ENCODE peak calls at places on chromosomes 7 and 10, in six cellular contexts. S, E, M, K, G and B are unnamed samples.

GRCh38 chr7:2938514-2939192 is 94.5 kb upstream of the GNA12 start:
- DNase-seq in K (no peak), S (no peak), G (no peak), E (no peak), M (no peak), B (no peak)

GRCh38 chr7:117110480-117111315 is 157.4 kb downstream of the ST7 start:
- DNase-seq in E (peak), S (no peak), G (no peak), M (no peak), K (no peak), B (no peak)

GRCh38 chr10:73819513-73820093 is 8.2 kb upstream of the NDST2 start:
- DNase-seq in M (peak), K (peak), S (no peak), E (no peak), G (no peak), B (peak)

GRCh38 chr7:151416921-151417320 is 7.1 kb upstream of the WDR86 start:
- DNase-seq in S (no peak), E (no peak), K (no peak), G (no peak), M (no peak), B (no peak)

GRCh38 chr7:1240917-1241509 is 8.3 kb downstream of the UNCX start:
- DNase-seq in E (no peak), G (no peak), K (no peak), M (no peak), S (no peak), B (no peak)

GRCh38 chr10:44952779-44953231 is 6.8 kb upstream of the RASSF4 start:
- DNase-seq in G (peak), E (no peak), M (no peak), S (no peak), K (peak), B (no peak)

GRCh38 chr10:11177926-11178453 is 160.3 kb downstream of the CELF2 start:
- DNase-seq in M (peak), K (no peak), S (no peak), G (no peak), E (no peak), B (no peak)

GRCh38 chr7:39238209-39238869 is 260.6 kb downstream of the POU6F2 start:
- DNase-seq in K (no peak), M (no peak), S (no peak), E (no peak), G (no peak), B (no peak)

GRCh38 chr10:54496852-54497251 is 304.2 kb downstream of the PCDH15 start:
- DNase-seq in K (no peak), S (no peak), M (no peak), G (no peak), E (no peak), B (no peak)

GRCh38 chr10:97319671-97320479 is 804 bp downstream of the FRAT1 start:
- DNase-seq in S (no peak), G (peak), K (peak), M (no peak), E (no peak), B (no peak)

GRCh38 chr7:5363729-5364128 is 59.9 kb downstream of the TNRC18 start:
- DNase-seq in E (no peak), M (no peak), G (no peak), K (no peak), S (no peak), B (no peak)

GRCh38 chr10:113132651-113133088 is 182.6 kb downstream of the TCF7L2 start:
- DNase-seq in M (no peak), E (no peak), S (no peak), K (no peak), G (no peak), B (peak)

GRCh38 chr7:20439384-20439783 is 108.7 kb downstream of the ITGB8 start:
- DNase-seq in K (no peak), M (no peak), S (no peak), G (no peak), E (no peak), B (no peak)

GRCh38 chr10:81920213-81920829 is 45.3 kb downstream of the NRG3 start:
- DNase-seq in G (no peak), K (peak), S (no peak), M (peak), E (no peak), B (no peak)

GRCh38 chr10:33802566-33802965 is 468.1 kb upstream of the NRP1 start:
- DNase-seq in K (no peak), S (no peak), E (no peak), G (no peak), M (no peak), B (no peak)

GRCh38 chr10:122163182-122164027 is 107.7 kb upstream of the BTBD16 start:
- DNase-seq in E (no peak), G (no peak), K (peak), M (no peak), S (no peak), B (peak)

GRCh38 chr7:102991540-102992214 is 78.9 kb downstream of the LRRC17 start:
- DNase-seq in G (peak), S (peak), E (no peak), M (peak), K (no peak), B (peak)

GRCh38 chr7:1842321-1843221 is 172.5 kb downstream of the ELFN1 start:
- DNase-seq in E (no peak), M (no peak), K (no peak), G (peak), S (no peak), B (peak)

GRCh38 chr10:31207636-31208035 is 111.4 kb upstream of the ZEB1 start:
- DNase-seq in K (no peak), S (no peak), M (no peak), G (no peak), E (no peak), B (peak)

GRCh38 chr7:82141427-82141826 is 302.1 kb downstream of the CACNA2D1 start:
- DNase-seq in S (no peak), M (no peak), K (no peak), G (no peak), E (no peak), B (peak)

GRCh38 chr7:151727579-151728285 is 149.2 kb downstream of the PRKAG2 start:
- DNase-seq in S (peak), E (no peak), M (peak), K (no peak), G (no peak), B (peak)

DNA sequence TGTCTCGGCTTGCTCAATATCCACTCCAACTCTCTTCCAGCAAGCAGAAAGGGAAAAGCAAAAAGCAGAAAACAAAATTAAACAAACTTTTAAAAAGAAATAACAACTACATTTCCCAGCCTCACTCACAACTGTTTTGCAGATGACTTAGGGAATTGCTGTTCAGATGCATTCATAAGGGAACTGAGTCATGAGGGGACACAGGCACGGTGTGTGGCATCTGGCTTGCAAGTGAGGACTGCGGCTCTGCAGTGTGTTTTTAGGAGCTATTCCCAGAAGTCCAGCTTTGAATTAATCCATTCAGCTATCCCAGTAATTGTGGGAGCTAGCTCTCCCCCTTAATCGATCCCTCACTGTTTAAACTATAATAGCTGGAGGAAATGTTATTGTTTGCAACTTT is 30.3 kb downstream of the PTN start:
- DNase-seq in S (no peak), E (no peak), K (no peak), G (no peak), M (no peak), B (peak)
- TF ChIP-seq CEBPB in S (no peak), E (no peak), K (no peak), G (no peak), M (no peak), B (no peak)

DNA sequence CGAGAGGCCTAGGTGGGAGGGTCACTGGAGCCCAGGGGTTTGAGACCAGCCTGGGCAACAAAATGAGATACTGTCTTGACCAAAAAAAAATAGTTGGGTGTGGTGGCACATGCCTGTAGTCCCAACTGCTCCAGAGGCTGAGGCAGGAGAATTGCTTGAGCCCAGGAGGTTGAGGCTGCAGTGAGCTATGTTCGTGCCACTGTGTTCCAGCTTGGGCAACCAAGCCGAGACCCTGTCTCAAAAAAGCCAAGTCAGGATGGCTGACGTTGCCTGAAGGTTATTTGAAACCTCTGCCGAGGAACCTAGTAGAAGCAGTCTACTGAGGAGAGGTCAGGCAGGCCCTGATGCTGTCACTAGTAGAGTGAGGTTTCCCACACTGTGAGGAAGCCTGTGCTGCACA is 22.8 kb downstream of the DNAJB6 start:
- DNase-seq in E (no peak), K (no peak), G (no peak), S (no peak), M (no peak), B (no peak)
- H2AFZ ChIP-seq in E (no peak), K (no peak), G (no peak), S (no peak), M (no peak), B (no peak)

DNA sequence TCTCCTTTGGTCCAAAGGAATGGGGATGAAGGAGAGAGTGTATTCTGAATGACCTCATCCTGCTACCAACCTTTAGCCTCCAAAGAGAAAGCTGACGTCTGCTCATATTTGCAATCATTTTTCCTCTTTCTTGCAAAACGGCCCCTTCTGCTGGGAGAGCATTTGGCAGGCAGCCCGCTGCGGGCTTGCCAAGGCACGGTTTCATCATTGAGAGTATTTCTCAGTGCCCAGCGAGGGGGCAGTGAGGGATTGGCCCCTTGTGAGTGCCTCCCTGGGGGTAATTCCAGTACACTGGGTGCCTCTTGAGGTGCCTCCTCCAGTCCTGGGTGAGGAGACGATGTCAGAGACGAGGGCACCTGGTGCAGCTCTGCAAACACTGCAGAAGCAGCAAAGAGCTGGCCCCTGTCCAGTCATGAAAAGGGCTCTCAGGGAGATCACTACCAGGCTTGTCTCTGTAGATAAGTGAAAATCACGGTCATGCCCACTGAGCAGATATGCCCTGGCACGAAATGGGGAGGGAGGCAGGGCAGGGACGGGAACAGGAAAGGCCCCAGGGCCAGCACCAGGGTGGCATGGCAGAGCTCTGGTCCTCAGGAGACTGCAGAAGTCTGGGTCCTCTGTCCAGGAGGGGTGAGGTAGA is 48.7 kb upstream of the SHH start:
- DNase-seq in M (no peak), E (no peak), K (no peak), G (no peak), S (no peak), B (peak)
- H3K4me2 ChIP-seq in M (no peak), E (no peak), K (no peak), G (no peak), S (no peak), B (no peak)

DNA sequence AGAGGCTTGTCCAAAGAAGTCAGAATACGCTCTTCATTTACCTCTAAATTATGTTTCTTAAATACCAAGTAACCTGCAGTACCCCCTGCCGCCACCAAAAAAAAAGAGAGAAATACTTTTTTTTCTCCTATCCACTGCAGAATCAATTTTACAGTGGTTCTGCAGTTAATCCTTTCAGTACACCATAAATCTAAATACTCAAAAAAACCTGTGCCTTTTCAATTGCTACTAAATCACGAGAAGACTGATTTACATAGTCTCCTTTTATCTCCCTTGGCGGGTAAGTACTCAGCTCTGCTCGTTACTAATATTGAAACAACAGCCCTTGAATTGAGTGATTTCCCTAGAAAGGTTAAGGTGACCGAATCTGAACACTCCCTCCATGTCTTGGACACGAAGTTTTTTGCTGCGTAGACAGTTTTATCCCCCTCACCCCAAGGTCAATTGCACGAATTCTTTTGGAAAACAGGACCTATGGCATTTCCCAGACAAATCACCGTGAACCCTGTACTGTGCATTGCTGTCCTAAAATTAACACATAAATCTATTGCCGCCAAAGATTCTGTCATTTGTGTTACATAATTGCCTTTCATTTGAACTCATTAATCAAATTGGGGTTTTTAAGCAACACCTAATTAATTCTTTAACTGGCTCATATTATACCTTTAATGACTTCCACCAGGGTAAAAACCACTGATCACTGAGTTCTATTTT is 517 bp upstream of the VIM start:
- DNase-seq in M (no peak), E (peak), S (no peak), K (no peak), G (no peak), B (peak)
- TF ChIP-seq CEBPB in M (no peak), E (no peak), S (no peak), K (no peak), G (no peak), B (no peak)

GRCh38 chr7:52668435-52668834 is 367.0 kb upstream of the POM121L12 start:
- DNase-seq in M (no peak), G (no peak), S (no peak), K (no peak), E (no peak), B (no peak)
- H2AFZ ChIP-seq in M (no peak), G (no peak), S (no peak), K (no peak), E (no peak), B (no peak)